ENCODE peak calls at places on chromosomes 7 and 10, in eight cellular contexts. T, Z, K, G, W, I, C and E are unnamed samples.

GRCh38 chr10:95588025-95588424 is 26.9 kb upstream of the SORBS1 start:
- ATAC-seq in Z (no peak), T (no peak), K (peak; percentile 42), W (no peak), I (no peak), C (no peak), G (no peak), E (no peak)

GRCh38 chr7:26267631-26268166 is 24.0 kb upstream of the SNX10 start:
- ATAC-seq in Z (no peak), W (no peak), I (no peak), T (no peak), K (no peak), G (no peak), C (no peak), E (no peak)

GRCh38 chr7:50724526-50725520 is 57.9 kb downstream of the GRB10 start:
- ATAC-seq in G (peak; percentile 53), T (peak; percentile 38), Z (peak; percentile 25), C (no peak), W (no peak), K (no peak), I (no peak), E (no peak)

GRCh38 chr10:118908487-118909280 is 120.8 kb upstream of the NANOS1 start:
- ATAC-seq in I (peak; percentile 47), K (peak; percentile 42), T (peak; percentile 69), W (no peak), G (no peak), C (peak; percentile 25), Z (peak; percentile 87), E (no peak)

GRCh38 chr10:2915412-2915811 is 151.9 kb upstream of the PFKP start:
- ATAC-seq in C (peak; percentile 21), G (no peak), T (no peak), Z (no peak), I (no peak), K (no peak), W (no peak), E (no peak)

GRCh38 chr10:5668429-5668828 is 2.0 kb upstream of the ASB13 start:
- ATAC-seq in W (no peak), I (no peak), T (no peak), Z (no peak), K (no peak), C (no peak), G (no peak), E (no peak)

GRCh38 chr7:42107484-42107883 is 129.5 kb downstream of the GLI3 start:
- ATAC-seq in G (peak; percentile 95), W (no peak), I (no peak), Z (no peak), C (peak; percentile 74), T (no peak), K (no peak), E (peak; percentile 44)

GRCh38 chr7:149188637-149189259 is 6.6 kb upstream of the ZNF282 start:
- ATAC-seq in W (no peak), Z (peak; percentile 74), C (no peak), G (peak; percentile 14), T (peak; percentile 22), K (no peak), I (no peak), E (no peak)

GRCh38 chr10:111707066-111707465 is 476.5 kb downstream of the GPAM start:
- ATAC-seq in C (peak; percentile 82), Z (no peak), T (no peak), I (no peak), G (no peak), W (no peak), K (no peak), E (no peak)

GRCh38 chr10:132959296-132959961 is 17.1 kb upstream of the CFAP46 start:
- ATAC-seq in T (no peak), C (no peak), G (no peak), Z (no peak), K (no peak), I (no peak), W (no peak), E (no peak)

GRCh38 chr10:74177140-74177677 is 26.2 kb downstream of the ADK start:
- ATAC-seq in K (peak; percentile 37), G (peak; percentile 7), W (peak; percentile 44), Z (peak; percentile 58), T (peak; percentile 68), C (peak; percentile 51), I (peak; percentile 23), E (peak; percentile 17)

GRCh38 chr7:118079369-118079768 is 104.6 kb upstream of the LSM8 start:
- ATAC-seq in G (no peak), I (no peak), Z (no peak), C (no peak), K (no peak), T (no peak), W (no peak), E (no peak)

GRCh38 chr10:4217653-4218052 is 432.6 kb upstream of the KLF6 start:
- ATAC-seq in T (no peak), Z (no peak), I (no peak), C (no peak), G (no peak), K (peak; percentile 86), W (no peak), E (no peak)

GRCh38 chr10:83677795-83678194 is 461.5 kb upstream of the GHITM start:
- ATAC-seq in W (peak; percentile 31), C (no peak), T (no peak), K (no peak), G (no peak), Z (no peak), I (no peak), E (no peak)

GRCh38 chr10:120735773-120736371 is 115.3 kb upstream of the WDR11 start:
- ATAC-seq in I (peak; percentile 86), Z (peak; percentile 64), T (peak; percentile 60), W (peak; percentile 85), K (peak; percentile 86), C (peak; percentile 46), G (peak; percentile 69), E (no peak)

GRCh38 chr10:62829622-62830021 is 13.5 kb upstream of the EGR2 start:
- ATAC-seq in W (no peak), Z (no peak), K (no peak), G (no peak), T (no peak), I (no peak), C (no peak), E (no peak)

DNA sequence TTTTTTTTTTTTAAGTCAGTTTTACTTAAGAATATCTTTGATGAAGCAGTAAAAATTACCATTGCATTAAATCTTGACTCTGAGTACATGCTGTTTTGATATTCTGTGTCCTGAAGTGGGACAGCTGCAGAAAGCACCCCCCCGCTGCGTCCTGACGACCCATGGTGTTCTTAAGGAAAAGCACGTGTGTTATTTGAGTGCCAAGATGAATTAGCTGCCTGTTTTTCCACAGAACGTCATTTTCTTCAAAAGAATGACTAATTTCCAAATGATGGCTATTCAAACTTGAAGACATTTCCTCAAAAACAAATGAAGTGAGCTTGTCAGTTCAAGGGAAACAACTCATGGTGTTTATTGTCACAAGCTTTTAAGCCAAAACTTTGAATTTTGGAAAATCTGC is 45.9 kb downstream of the CREM start:
- ATAC-seq in C (no peak), W (no peak), G (no peak), T (no peak), K (no peak), I (no peak), Z (no peak), E (no peak)
- TF ChIP-seq POLR2AphosphoS5 in C (peak; percentile 17), W (no peak), G (no peak), T (no peak), K (no peak), I (no peak), Z (no peak), E (no peak)

GRCh38 chr7:157012113-157012547 is 1.7 kb upstream of the MNX1 start:
- ATAC-seq in T (no peak), K (no peak), G (no peak), C (no peak), I (no peak), Z (no peak), W (no peak), E (no peak)
- H3K27me3 ChIP-seq in T (peaks cover 61% of the 10 kb centered on the region), K (no peaks in the 10 kb centered on the region), G (peaks cover 97% of the 10 kb centered on the region), C (peaks cover 75% of the 10 kb centered on the region), I (no peaks in the 10 kb centered on the region), Z (peaks cover 27% of the 10 kb centered on the region), W (no peaks in the 10 kb centered on the region), E (peaks cover 98% of the 10 kb centered on the region)

GRCh38 chr7:4684826-4685225 is 2.7 kb downstream of the FOXK1 start:
- ATAC-seq in W (no peak), C (no peak), T (no peak), K (no peak), Z (no peak), I (no peak), G (no peak), E (no peak)

GRCh38 chr7:4681922-4682620 is at the start of gene FOXK1:
- ATAC-seq in I (peak; percentile 78), C (peak; percentile 95), Z (peak; percentile 72), T (peak; percentile 43), K (peak; percentile 89), W (peak; percentile 63), G (peak; percentile 62), E (peak; percentile 91)

GRCh38 chr7:4682621-4683042 is 537 bp downstream of the FOXK1 start:
- ATAC-seq in C (peak; percentile 43), G (peak; percentile 49), Z (peak; percentile 73), I (peak; percentile 51), W (peak; percentile 54), T (peak; percentile 64), K (peak; percentile 77), E (peak; percentile 54)

GRCh38 chr7:4683043-4683883 is 1.2 kb downstream of the FOXK1 start:
- ATAC-seq in C (peak; percentile 58), I (peak; percentile 31), T (peak; percentile 62), K (peak; percentile 17), G (peak; percentile 15), W (peak; percentile 61), Z (peak; percentile 67), E (no peak)

DNA sequence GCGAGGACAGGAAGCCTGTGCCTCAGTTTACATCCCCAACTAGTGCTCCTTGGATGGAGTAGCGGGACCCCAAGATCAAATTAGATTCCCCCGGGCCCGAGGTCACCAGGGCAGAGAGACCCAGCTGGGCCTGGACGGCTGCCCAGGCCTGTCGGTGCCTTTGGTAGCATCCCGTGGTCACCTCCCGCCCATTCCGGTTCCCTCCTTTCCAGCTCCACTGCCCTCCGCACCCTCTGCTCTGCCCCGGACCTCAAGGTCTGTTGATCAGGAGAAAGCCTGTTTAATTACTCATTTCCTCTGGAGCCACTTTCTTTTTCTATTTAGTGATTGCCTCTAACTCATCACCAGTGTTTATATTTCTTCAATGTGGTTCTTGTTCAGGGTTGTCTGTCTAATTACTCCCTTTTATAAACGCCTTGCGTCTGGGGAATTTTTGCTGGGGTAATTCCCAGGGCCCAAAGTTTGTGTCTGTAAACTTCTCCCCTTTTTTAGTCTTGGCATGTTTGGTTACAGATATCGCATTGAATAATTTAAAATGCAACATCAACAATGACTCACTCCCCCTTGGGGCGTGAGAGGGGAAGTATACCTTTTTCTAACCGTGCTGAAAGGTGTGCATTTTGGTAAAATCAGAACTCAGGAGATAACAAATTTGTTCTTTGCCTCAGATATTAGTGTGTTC is 1.9 kb downstream of the FOXK1 start:
- ATAC-seq in K (peak; percentile 64), T (peak; percentile 78), W (peak; percentile 64), G (peak; percentile 21), Z (peak; percentile 50), C (peak; percentile 63), I (peak; percentile 52), E (no peak)
- TF ChIP-seq CTCF in K (no peak), T (no peak), W (peak; percentile 37), G (peak; percentile 24), Z (no peak), C (no peak), I (peak; percentile 37), E (peak; percentile 36)

DNA sequence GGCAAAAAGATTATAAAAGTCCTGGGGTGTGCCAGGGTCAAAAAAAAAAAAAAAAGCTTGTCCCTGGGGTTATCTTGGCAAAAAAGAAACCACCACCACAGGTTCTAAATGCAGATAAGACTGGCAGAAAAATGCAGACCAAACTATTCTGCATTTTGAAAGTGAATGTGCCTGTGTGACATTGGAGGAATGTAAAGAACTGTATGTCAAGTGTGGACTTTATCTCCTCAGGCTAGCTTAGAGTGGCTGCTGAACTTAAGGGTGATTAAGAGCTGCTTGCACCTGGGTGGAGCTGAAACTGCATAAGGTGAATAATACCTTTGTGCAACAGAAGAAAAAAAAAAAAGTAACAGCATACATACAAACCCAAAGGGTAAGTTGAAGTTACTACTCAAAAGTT is 1.3 kb upstream of the NAPEPLD start:
- ATAC-seq in K (no peak), I (no peak), W (peak; percentile 12), G (no peak), T (no peak), C (no peak), Z (peak; percentile 23), E (no peak)
- TF ChIP-seq POLR2AphosphoS5 in K (no peak), I (no peak), W (no peak), G (no peak), T (no peak), C (peak; percentile 9), Z (peak; percentile 72), E (no peak)